ENCODE peak calls at places on chromosomes 2 and 18, in ten cellular contexts. I is endothelial cell of umbilical vein, G is sigmoid colon, F is GM23338, A is HCT116, Z is K562, C is HepG2, L is H1, T is breast epithelium, X is GM12878. E is an unnamed sample. For H3K4me1, the result is how much of the 10 kb centered on the place peaks cover.

GRCh38 chr2:209094221-209094620 is 329.6 kb upstream of the MAP2 start:
- DNase-seq in A (no peak), G (no peak), Z (no peak), L (no peak), F (no peak), T (no peak), X (no peak), I (no peak), C (no peak), E (no peak)

GRCh38 chr18:12990128-12990485 is 1.1 kb upstream of the CEP192 start:
- DNase-seq in F (no peak), A (no peak), L (no peak), G (no peak), C (no peak), X (peak), I (no peak), Z (no peak), T (no peak), E (no peak)

GRCh38 chr2:39080152-39080551 is 40.7 kb downstream of the SOS1 start:
- DNase-seq in X (no peak), Z (no peak), T (no peak), C (no peak), A (no peak), G (no peak), L (no peak), F (no peak), I (no peak), E (no peak)

GRCh38 chr2:77552956-77553355 is 30.8 kb upstream of the LRRTM4 start:
- DNase-seq in A (no peak), G (no peak), Z (no peak), T (peak), F (no peak), C (no peak), L (no peak), X (no peak), I (no peak), E (no peak)

GRCh38 chr2:238929242-238930081 is 81.6 kb downstream of the TWIST2 start:
- DNase-seq in Z (no peak), X (no peak), I (peak), A (no peak), G (peak), T (no peak), L (no peak), F (no peak), C (no peak), E (peak)

GRCh38 chr18:11104307-11104706 is 45.1 kb downstream of the PIEZO2 start:
- DNase-seq in T (no peak), Z (no peak), X (no peak), I (no peak), A (no peak), G (no peak), C (peak), F (no peak), L (no peak), E (peak)

GRCh38 chr18:63160172-63160995 is 159.2 kb downstream of the BCL2 start:
- DNase-seq in L (no peak), C (no peak), X (peak), G (no peak), F (no peak), I (no peak), Z (no peak), T (no peak), A (no peak), E (no peak)

GRCh38 chr2:44578401-44579135 is 216.8 kb downstream of the CAMKMT start:
- DNase-seq in C (no peak), Z (no peak), F (no peak), G (no peak), L (no peak), T (no peak), X (peak), A (no peak), I (no peak), E (no peak)

GRCh38 chr18:59993560-59993959 is 93.8 kb downstream of the PMAIP1 start:
- DNase-seq in C (no peak), F (no peak), Z (no peak), X (no peak), G (no peak), I (no peak), T (no peak), L (no peak), A (no peak), E (no peak)

GRCh38 chr2:161484061-161484460 is 68.0 kb downstream of the TBR1 start:
- DNase-seq in A (no peak), I (no peak), X (no peak), C (no peak), G (no peak), L (no peak), Z (no peak), T (no peak), F (no peak), E (no peak)

GRCh38 chr2:120743657-120744056 is 8.0 kb downstream of the GLI2 start:
- DNase-seq in L (no peak), G (no peak), Z (no peak), X (no peak), T (no peak), F (no peak), A (no peak), I (no peak), C (no peak), E (no peak)

GRCh38 chr2:151947524-151948165 is 119.4 kb upstream of the ARL5A start:
- DNase-seq in C (no peak), Z (no peak), X (no peak), G (no peak), I (peak), A (no peak), T (peak), L (no peak), F (no peak), E (peak)

GRCh38 chr2:159155315-159155714 is 131.2 kb downstream of the WDSUB1 start:
- DNase-seq in X (no peak), C (no peak), Z (no peak), I (no peak), A (no peak), G (no peak), F (peak), L (peak), T (peak), E (peak)

GRCh38 chr2:132564065-132564464 is 105.9 kb downstream of the LYPD1 start:
- DNase-seq in A (no peak), L (no peak), F (no peak), X (no peak), C (no peak), I (no peak), G (no peak), T (no peak), Z (no peak), E (no peak)

GRCh38 chr2:230347659-230348305 is 20.8 kb downstream of the SP140L start:
- DNase-seq in F (no peak), L (no peak), T (no peak), A (no peak), G (no peak), C (no peak), I (peak), Z (no peak), X (peak), E (no peak)

GRCh38 chr2:143796051-143796450 is 666.8 kb downstream of the ARHGAP15 start:
- DNase-seq in L (no peak), T (no peak), A (no peak), F (no peak), X (no peak), Z (no peak), G (no peak), C (no peak), I (no peak), E (no peak)

GRCh38 chr2:20582600-20583221 is 68.2 kb downstream of the HS1BP3 start:
- DNase-seq in Z (no peak), I (no peak), T (no peak), G (peak), L (no peak), X (no peak), C (no peak), A (no peak), F (no peak), E (no peak)

GRCh38 chr2:37083873-37084792 is at the start of the genes GPATCH11 and HEATR5B:
- DNase-seq in T (peak), A (peak), G (peak), I (peak), L (peak), Z (peak), F (peak), X (peak), C (peak), E (peak)

GRCh38 chr18:22467760-22468553 is 50.2 kb upstream of the CTAGE1 start:
- DNase-seq in F (no peak), L (no peak), C (no peak), T (no peak), A (peak), Z (no peak), X (no peak), G (no peak), I (peak), E (no peak)

GRCh38 chr2:158094487-158095092 is 7.1 kb upstream of the UPP2 start:
- DNase-seq in C (peak), A (no peak), G (no peak), X (no peak), F (no peak), I (no peak), Z (no peak), T (no peak), L (no peak), E (no peak)

GRCh38 chr18:64949885-64950284 is 800.9 kb upstream of the CDH7 start:
- DNase-seq in F (no peak), T (no peak), C (no peak), L (no peak), Z (no peak), X (no peak), A (no peak), I (no peak), G (no peak), E (no peak)

GRCh38 chr2:187079901-187080300 is 230.9 kb upstream of the ZSWIM2 start:
- DNase-seq in Z (no peak), T (no peak), A (no peak), X (no peak), C (no peak), G (no peak), L (no peak), F (no peak), I (no peak), E (no peak)

GRCh38 chr2:98923244-98923940 is 12.6 kb downstream of the CRACDL start:
- DNase-seq in F (no peak), Z (no peak), L (no peak), C (no peak), I (no peak), X (no peak), G (no peak), T (no peak), A (no peak), E (no peak)

GRCh38 chr2:220147590-220147989 is 520.2 kb downstream of the SLC4A3 start:
- DNase-seq in A (no peak), Z (no peak), C (no peak), G (no peak), I (no peak), T (no peak), X (no peak), F (no peak), L (no peak), E (no peak)

GRCh38 chr2:31188141-31188540 is 29.2 kb downstream of the CAPN14 start:
- DNase-seq in I (no peak), L (no peak), A (no peak), Z (no peak), C (no peak), T (no peak), G (no peak), X (no peak), F (peak), E (no peak)

GRCh38 chr18:79988925-79989361 is 580 bp upstream of the TXNL4A start:
- DNase-seq in T (peak), X (no peak), I (no peak), G (peak), Z (no peak), F (peak), L (no peak), A (no peak), C (no peak), E (peak)

GRCh38 chr2:143505542-143505941 is 376.3 kb downstream of the ARHGAP15 start:
- DNase-seq in G (no peak), L (no peak), I (no peak), F (no peak), X (no peak), A (no peak), Z (no peak), C (no peak), T (peak), E (no peak)

GRCh38 chr2:119888673-119889072 is 124.2 kb upstream of the EPB41L5 start:
- DNase-seq in G (no peak), A (no peak), I (peak), L (no peak), Z (no peak), F (no peak), X (no peak), C (no peak), T (no peak), E (no peak)

GRCh38 chr2:191311627-191312026 is 66.4 kb downstream of the MYO1B start:
- DNase-seq in C (peak), Z (no peak), X (no peak), T (no peak), F (no peak), L (no peak), G (no peak), I (peak), A (peak), E (no peak)

GRCh38 chr2:24972315-24972958 is 682 bp upstream of the DNAJC27 start:
- DNase-seq in Z (no peak), C (peak), L (no peak), F (peak), A (peak), T (peak), X (peak), G (peak), I (peak), E (no peak)

GRCh38 chr2:199488772-199489400 is 31.1 kb upstream of the SATB2 start:
- DNase-seq in F (peak), L (no peak), X (no peak), Z (peak), C (peak), G (no peak), A (peak), T (no peak), I (peak), E (peak)

GRCh38 chr18:25350561-25351201 is 1.3 kb downstream of the ZNF521 start:
- DNase-seq in G (peak), A (no peak), X (no peak), C (no peak), F (peak), Z (no peak), L (no peak), I (peak), T (peak), E (no peak)

GRCh38 chr2:73202156-73203054 is at the start of gene NOTO:
- DNase-seq in C (no peak), I (no peak), T (no peak), A (no peak), F (peak), L (no peak), G (no peak), X (no peak), Z (no peak), E (no peak)

GRCh38 chr2:62415019-62415431 is 91.0 kb downstream of the TMEM17 start:
- DNase-seq in A (no peak), C (no peak), F (no peak), Z (no peak), L (no peak), I (no peak), X (peak), G (no peak), T (no peak), E (no peak)

GRCh38 chr2:237705225-237705524 is 77.8 kb downstream of the LRRFIP1 start:
- DNase-seq in A (no peak), I (no peak), F (no peak), G (no peak), C (no peak), X (no peak), T (no peak), Z (no peak), L (no peak), E (no peak)

GRCh38 chr2:105674859-105675541 is 69.7 kb upstream of the NCK2 start:
- DNase-seq in I (no peak), F (no peak), A (no peak), X (no peak), Z (no peak), G (no peak), T (no peak), L (no peak), C (no peak), E (no peak)

GRCh38 chr2:109174214-109174613 is 45.2 kb downstream of the SH3RF3 start:
- DNase-seq in A (no peak), I (peak), X (no peak), Z (no peak), L (no peak), T (no peak), F (no peak), C (no peak), G (no peak), E (no peak)

GRCh38 chr2:109176489-109176888 is 47.5 kb downstream of the SH3RF3 start:
- DNase-seq in A (no peak), C (no peak), Z (no peak), I (no peak), G (no peak), X (no peak), T (no peak), L (no peak), F (no peak), E (no peak)

GRCh38 chr2:109174626-109175349 is 45.8 kb downstream of the SH3RF3 start:
- DNase-seq in T (no peak), X (no peak), I (peak), G (no peak), F (no peak), A (no peak), Z (no peak), L (no peak), C (no peak), E (no peak)

GRCh38 chr2:109176928-109177327 is 47.9 kb downstream of the SH3RF3 start:
- DNase-seq in T (no peak), C (no peak), F (no peak), Z (no peak), X (no peak), G (no peak), L (no peak), A (no peak), I (peak), E (no peak)

DNA sequence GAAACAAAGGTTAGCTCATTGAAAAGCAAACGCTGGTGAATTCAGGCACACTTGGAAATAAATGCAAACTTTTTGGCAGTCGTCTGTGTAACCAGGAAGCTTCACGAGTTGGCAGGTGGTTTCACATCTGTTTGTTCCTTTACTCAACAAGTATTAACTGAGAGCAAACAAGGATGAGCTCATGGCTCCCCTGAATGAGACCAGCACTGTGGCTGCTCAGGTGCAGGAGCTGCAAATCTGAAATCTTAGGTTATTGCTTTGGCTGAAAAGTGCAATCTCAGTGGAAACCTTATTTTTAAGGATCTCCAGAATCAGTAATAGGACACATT is 46.3 kb downstream of the SH3RF3 start:
- DNase-seq in G (no peak), L (no peak), F (no peak), I (peak), T (no peak), C (no peak), Z (no peak), X (no peak), A (no peak), E (no peak)
- H3K4me1 ChIP-seq in G (half or more), L (under half), F (under half), I (half or more), T (under half), C (under half), Z (under half), X (under half), A (under half), E (under half)

GRCh38 chr2:22377251-22377650 is 1007.7 kb upstream of the KLHL29 start:
- DNase-seq in T (no peak), C (no peak), A (no peak), G (no peak), F (no peak), L (no peak), I (no peak), Z (no peak), X (no peak), E (no peak)
- TF ChIP-seq POLR2AphosphoS5 in T (no peak), C (no peak), A (no peak), G (no peak), F (no peak), L (no peak), I (no peak), Z (no peak), X (no peak), E (no peak)

GRCh38 chr2:59790186-59791142 is 763.0 kb downstream of the BCL11A start:
- DNase-seq in Z (no peak), G (no peak), I (no peak), C (no peak), F (peak), A (no peak), T (no peak), X (no peak), L (no peak), E (no peak)
- H3K4me1 ChIP-seq in Z (under half), G (under half), I (under half), C (under half), F (under half), A (under half), T (under half), X (under half), L (under half), E (under half)

GRCh38 chr2:66495788-66496640 is 61.1 kb downstream of the MEIS1 start:
- DNase-seq in F (peak), C (peak), I (peak), L (no peak), X (no peak), G (peak), Z (peak), T (peak), A (no peak), E (peak)
- TF ChIP-seq POLR2AphosphoS5 in F (no peak), C (no peak), I (no peak), L (no peak), X (no peak), G (peak), Z (no peak), T (no peak), A (no peak), E (no peak)

DNA sequence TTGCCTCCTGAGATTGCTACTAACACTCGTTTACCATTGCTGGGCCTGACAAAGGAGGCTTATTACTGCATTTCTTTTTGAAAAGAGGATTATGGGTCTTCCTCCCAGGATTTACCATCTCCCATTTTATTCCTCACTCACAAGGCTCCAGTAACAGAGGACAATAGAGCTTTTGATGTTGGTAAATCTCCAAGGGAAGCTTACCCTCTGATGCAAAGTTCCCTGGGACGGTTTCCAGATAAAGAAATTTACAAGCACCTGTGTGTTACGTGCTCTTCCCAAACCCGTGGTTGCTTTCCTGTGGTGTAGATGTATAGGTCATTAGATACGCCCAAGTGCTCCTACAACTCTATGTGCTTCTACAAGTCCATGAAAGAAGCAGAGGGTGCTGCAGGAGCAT is 17.1 kb downstream of the VSNL1 start:
- DNase-seq in I (no peak), X (no peak), C (peak), L (no peak), T (no peak), F (peak), A (no peak), Z (no peak), G (no peak), E (no peak)
- H3K4me1 ChIP-seq in I (under half), X (under half), C (half or more), L (under half), T (under half), F (half or more), A (under half), Z (under half), G (under half), E (under half)